ENCODE peak calls at places on chromosomes 12 and 14, in six cellular contexts. One of them, this sample, is unnamed.

GRCh38 chr12:50537538-50537919 is 32.7 kb downstream of the DIP2B start:
- DNase-seq in LoVo: no peak
- DNase-seq in NCI-H2029: no peak
- DNase-seq in HEK293T: no peak
- DNase-seq in PC-3: peak; percentile 93
- DNase-seq in AG08395: peak; percentile 67
- DNase-seq in this sample: peak; percentile 85

GRCh38 chr12:105921872-105922669 is 216.7 kb downstream of the NUAK1 start:
- DNase-seq in LoVo: no peak
- DNase-seq in NCI-H2029: no peak
- DNase-seq in HEK293T: no peak
- DNase-seq in PC-3: no peak
- DNase-seq in AG08395: no peak
- DNase-seq in this sample: no peak

GRCh38 chr14:76772300-76773187 is 11.3 kb downstream of the VASH1 start:
- DNase-seq in LoVo: no peak
- DNase-seq in NCI-H2029: no peak
- DNase-seq in HEK293T: no peak
- DNase-seq in PC-3: no peak
- DNase-seq in AG08395: no peak
- DNase-seq in this sample: no peak

GRCh38 chr12:65511927-65512326 is 233.4 kb downstream of the MSRB3 start:
- DNase-seq in LoVo: no peak
- DNase-seq in NCI-H2029: no peak
- DNase-seq in HEK293T: no peak
- DNase-seq in PC-3: no peak
- DNase-seq in AG08395: no peak
- DNase-seq in this sample: no peak

GRCh38 chr12:16523570-16524331 is 82.2 kb downstream of the LMO3 start:
- DNase-seq in LoVo: no peak
- DNase-seq in NCI-H2029: no peak
- DNase-seq in HEK293T: no peak
- DNase-seq in PC-3: peak; percentile 4
- DNase-seq in AG08395: no peak
- DNase-seq in this sample: no peak

GRCh38 chr12:53214687-53215455 is 7.8 kb upstream of the ITGB7 start:
- DNase-seq in LoVo: no peak
- DNase-seq in NCI-H2029: no peak
- DNase-seq in HEK293T: no peak
- DNase-seq in PC-3: no peak
- DNase-seq in AG08395: no peak
- DNase-seq in this sample: no peak

GRCh38 chr14:77063581-77064289 is 34.3 kb upstream of the CIPC start:
- DNase-seq in LoVo: no peak
- DNase-seq in NCI-H2029: no peak
- DNase-seq in HEK293T: no peak
- DNase-seq in PC-3: no peak
- DNase-seq in AG08395: no peak
- DNase-seq in this sample: no peak

GRCh38 chr12:120468271-120468845 is 1.2 kb downstream of the SRSF9 start:
- DNase-seq in LoVo: peak; percentile 23
- DNase-seq in NCI-H2029: no peak
- DNase-seq in HEK293T: no peak
- DNase-seq in PC-3: peak; percentile 51
- DNase-seq in AG08395: peak; percentile 50
- DNase-seq in this sample: peak; percentile 46

GRCh38 chr14:73240816-73241480 is 3.6 kb downstream of the PAPLN start:
- DNase-seq in LoVo: no peak
- DNase-seq in NCI-H2029: no peak
- DNase-seq in HEK293T: no peak
- DNase-seq in PC-3: no peak
- DNase-seq in AG08395: no peak
- DNase-seq in this sample: no peak

GRCh38 chr14:91399868-91400640 is 17.6 kb downstream of the CCDC88C start:
- DNase-seq in LoVo: no peak
- DNase-seq in NCI-H2029: no peak
- DNase-seq in HEK293T: no peak
- DNase-seq in PC-3: no peak
- DNase-seq in AG08395: no peak
- DNase-seq in this sample: no peak

GRCh38 chr12:116186482-116187157 is 90.9 kb downstream of the MED13L start:
- DNase-seq in LoVo: no peak
- DNase-seq in NCI-H2029: no peak
- DNase-seq in HEK293T: no peak
- DNase-seq in PC-3: no peak
- DNase-seq in AG08395: no peak
- DNase-seq in this sample: no peak

GRCh38 chr14:64702493-64703392 is 1.5 kb upstream of the PLEKHG3 start:
- DNase-seq in LoVo: peak; percentile 71
- DNase-seq in NCI-H2029: peak; percentile 24
- DNase-seq in HEK293T: no peak
- DNase-seq in PC-3: peak; percentile 79
- DNase-seq in AG08395: no peak
- DNase-seq in this sample: no peak

GRCh38 chr14:36663404-36664321 is 2.0 kb downstream of the PAX9 start:
- DNase-seq in LoVo: no peak
- DNase-seq in NCI-H2029: no peak
- DNase-seq in HEK293T: no peak
- DNase-seq in PC-3: peak; percentile 37
- DNase-seq in AG08395: peak; percentile 42
- DNase-seq in this sample: peak; percentile 4

GRCh38 chr14:69038449-69039286 is 59.6 kb upstream of the ACTN1 start:
- DNase-seq in LoVo: no peak
- DNase-seq in NCI-H2029: no peak
- DNase-seq in HEK293T: peak; percentile 34
- DNase-seq in PC-3: no peak
- DNase-seq in AG08395: peak; percentile 69
- DNase-seq in this sample: peak; percentile 89

GRCh38 chr12:39230086-39230485 is 212.8 kb downstream of the KIF21A start:
- DNase-seq in LoVo: no peak
- DNase-seq in NCI-H2029: no peak
- DNase-seq in HEK293T: no peak
- DNase-seq in PC-3: peak; percentile 87
- DNase-seq in AG08395: no peak
- DNase-seq in this sample: no peak

GRCh38 chr12:43332977-43333649 is 218.9 kb downstream of the ADAMTS20 start:
- DNase-seq in LoVo: peak; percentile 24
- DNase-seq in NCI-H2029: no peak
- DNase-seq in HEK293T: peak; percentile 14
- DNase-seq in PC-3: peak; percentile 37
- DNase-seq in AG08395: no peak
- DNase-seq in this sample: peak; percentile 41

GRCh38 chr12:26783791-26784379 is 49.1 kb downstream of the ITPR2 start:
- DNase-seq in LoVo: no peak
- DNase-seq in NCI-H2029: no peak
- DNase-seq in HEK293T: no peak
- DNase-seq in PC-3: no peak
- DNase-seq in AG08395: no peak
- DNase-seq in this sample: no peak

GRCh38 chr14:101707863-101708620 is 53.5 kb upstream of the PPP2R5C start:
- DNase-seq in LoVo: no peak
- DNase-seq in NCI-H2029: no peak
- DNase-seq in HEK293T: no peak
- DNase-seq in PC-3: no peak
- DNase-seq in AG08395: no peak
- DNase-seq in this sample: no peak

GRCh38 chr12:111819191-111820158 is 22.6 kb upstream of the MAPKAPK5 start:
- DNase-seq in LoVo: peak; percentile 32
- DNase-seq in NCI-H2029: no peak
- DNase-seq in HEK293T: no peak
- DNase-seq in PC-3: peak; percentile 56
- DNase-seq in AG08395: no peak
- DNase-seq in this sample: peak; percentile 8

GRCh38 chr12:6062427-6063378 is 61.8 kb downstream of the VWF start:
- DNase-seq in LoVo: peak; percentile 60
- DNase-seq in NCI-H2029: no peak
- DNase-seq in HEK293T: peak; percentile 78
- DNase-seq in PC-3: peak; percentile 56
- DNase-seq in AG08395: peak; percentile 73
- DNase-seq in this sample: no peak

GRCh38 chr12:40106655-40107054 is 774 bp upstream of the SLC2A13 start:
- DNase-seq in LoVo: no peak
- DNase-seq in NCI-H2029: no peak
- DNase-seq in HEK293T: no peak
- DNase-seq in PC-3: peak; percentile 18
- DNase-seq in AG08395: no peak
- DNase-seq in this sample: no peak

GRCh38 chr12:79301181-79301580 is 389.6 kb downstream of the PAWR start:
- DNase-seq in LoVo: no peak
- DNase-seq in NCI-H2029: no peak
- DNase-seq in HEK293T: no peak
- DNase-seq in PC-3: no peak
- DNase-seq in AG08395: no peak
- DNase-seq in this sample: no peak

This sample was measured in HFFc6.